ENCODE peak calls at places on chromosome 22, in nine cellular contexts. D, T, N, I, X, G, R, H and L are unnamed samples.

GRCh38 chr22:21972293-21972779 is 10.3 kb downstream of the TOP3B start:
- DNase-seq in R (peak; percentile 75), D (no peak), G (peak; percentile 47), H (no peak), T (no peak), N (peak; percentile 40), I (peak; percentile 88), X (no peak), L (no peak)

GRCh38 chr22:31241936-31242335 is 29.8 kb downstream of the LIMK2 start:
- DNase-seq in I (no peak), X (no peak), T (no peak), N (peak; percentile 80), H (no peak), R (no peak), G (no peak), D (no peak), L (no peak)

GRCh38 chr22:45551310-45552016 is 48.8 kb downstream of the FBLN1 start:
- DNase-seq in N (no peak), H (no peak), X (no peak), G (no peak), D (no peak), R (no peak), T (no peak), I (no peak), L (no peak)

GRCh38 chr22:28742562-28742962 is 723 bp downstream of the HSCB start:
- DNase-seq in I (no peak), G (no peak), R (no peak), T (no peak), N (no peak), H (no peak), D (no peak), X (no peak), L (no peak)

GRCh38 chr22:27628891-27629631 is 172.5 kb downstream of the MN1 start:
- DNase-seq in T (peak; percentile 37), H (no peak), X (no peak), D (no peak), N (no peak), G (no peak), I (no peak), R (no peak), L (no peak)

GRCh38 chr22:46754110-46754799 is 8.2 kb upstream of the TBC1D22A start:
- DNase-seq in T (peak; percentile 90), X (peak; percentile 96), N (peak; percentile 99), D (no peak), H (peak; percentile 42), I (peak; percentile 68), G (peak; percentile 73), R (no peak), L (no peak)

GRCh38 chr22:27019827-27020226 is 362.4 kb downstream of the MIAT start:
- DNase-seq in T (no peak), D (peak; percentile 19), R (peak; percentile 14), G (no peak), I (no peak), X (no peak), N (no peak), H (no peak), L (no peak)

GRCh38 chr22:41834005-41834975 is 1.4 kb downstream of the SREBF2 start:
- DNase-seq in I (no peak), D (no peak), H (no peak), N (peak; percentile 15), T (no peak), R (no peak), G (peak; percentile 25), X (no peak), L (no peak)

GRCh38 chr22:45284705-45285305 is at the start of gene UPK3A:
- DNase-seq in N (peak; percentile 30), D (no peak), I (peak; percentile 77), X (no peak), G (no peak), T (peak; percentile 33), R (peak; percentile 92), H (peak; percentile 81), L (no peak)

GRCh38 chr22:25900880-25901279 is 158.9 kb downstream of the MYO18B start:
- DNase-seq in R (peak; percentile 29), G (no peak), X (no peak), D (no peak), H (no peak), T (no peak), I (no peak), N (no peak), L (peak; percentile 31)

GRCh38 chr22:39967996-39968968 is 8.1 kb downstream of the TMA7B start:
- DNase-seq in I (peak; percentile 17), T (no peak), R (peak; percentile 23), N (no peak), D (no peak), G (no peak), H (peak; percentile 73), X (no peak), L (no peak)

GRCh38 chr22:46802608-46803027 is 40.2 kb downstream of the TBC1D22A start:
- DNase-seq in G (no peak), I (no peak), X (no peak), R (no peak), H (no peak), N (no peak), D (no peak), T (no peak), L (no peak)

GRCh38 chr22:46116491-46116958 is 33.8 kb upstream of the PPARA start:
- DNase-seq in I (peak; percentile 99), D (peak; percentile 67), N (peak; percentile 85), R (peak; percentile 92), G (peak; percentile 84), H (peak; percentile 94), T (peak; percentile 66), X (peak; percentile 97), L (no peak)

GRCh38 chr22:30753701-30754100 is 59.0 kb downstream of the OSBP2 start:
- DNase-seq in X (no peak), D (no peak), T (no peak), R (no peak), H (no peak), G (no peak), N (no peak), I (no peak), L (no peak)

GRCh38 chr22:36921309-36922096 is 8.1 kb downstream of the CSF2RB start:
- DNase-seq in R (no peak), N (peak; percentile 5), G (peak; percentile 90), D (no peak), T (no peak), X (no peak), I (no peak), H (no peak), L (no peak)
- TF ChIP-seq POLR2AphosphoS5 in R (no peak), N (no peak), G (peak; percentile 14), D (no peak), T (no peak), X (no peak), I (no peak), H (no peak), L (no peak)

GRCh38 chr22:50673231-50674126 is 856 bp downstream of the SHANK3 start:
- DNase-seq in T (no peak), X (no peak), H (no peak), N (peak; percentile 68), D (no peak), I (peak; percentile 62), G (no peak), R (peak; percentile 69), L (no peak)

GRCh38 chr22:50674127-50674493 is 1.5 kb downstream of the SHANK3 start:
- DNase-seq in G (no peak), R (peak; percentile 30), I (peak; percentile 85), N (no peak), H (no peak), D (no peak), X (no peak), T (no peak), L (no peak)

GRCh38 chr22:50671641-50672040 is 982 bp upstream of the SHANK3 start:
- DNase-seq in R (no peak), G (no peak), I (no peak), N (peak; percentile 56), X (no peak), H (no peak), T (no peak), D (no peak), L (no peak)

GRCh38 chr22:50672041-50672440 is 582 bp upstream of the SHANK3 start:
- DNase-seq in T (no peak), X (no peak), D (no peak), H (no peak), G (no peak), I (no peak), R (no peak), N (no peak), L (no peak)

DNA sequence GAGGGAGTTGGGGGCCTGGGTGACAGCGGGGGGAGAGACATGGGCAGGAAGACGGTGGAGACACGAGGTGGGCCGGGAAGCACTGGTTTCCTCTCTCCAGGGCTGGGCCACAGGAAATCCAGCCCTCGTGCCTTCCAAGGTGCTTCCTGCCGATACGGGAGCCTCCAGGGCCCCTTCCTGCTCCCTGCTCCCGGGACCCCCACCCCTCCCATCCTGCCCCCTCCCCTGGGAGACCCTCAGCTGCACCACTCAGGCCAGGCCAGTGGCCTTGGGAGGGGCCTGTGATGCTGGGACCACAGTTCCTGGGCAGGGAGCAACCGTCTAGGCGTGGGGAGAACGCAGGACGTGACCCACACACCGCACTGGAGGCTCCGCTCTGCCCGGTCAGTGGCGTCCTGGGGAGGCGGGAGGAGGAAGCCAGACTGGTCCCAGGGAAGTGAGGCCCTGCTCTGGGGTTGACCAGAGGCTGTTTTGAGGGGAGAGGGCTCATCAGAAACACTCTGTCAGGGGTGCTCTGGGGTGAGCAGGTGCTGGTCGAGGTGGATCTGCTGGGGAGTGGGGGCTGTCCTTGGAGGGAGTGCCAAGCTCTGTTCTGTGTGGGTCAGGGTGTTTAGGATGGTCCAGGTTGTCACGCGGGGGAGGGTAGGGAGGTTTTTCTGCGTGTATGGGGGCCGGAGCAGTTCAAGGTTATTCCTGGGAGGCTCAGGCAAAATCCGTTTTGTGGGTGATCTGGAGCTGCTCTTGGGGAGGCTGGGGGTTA is at the start of gene SHANK3:
- DNase-seq in I (peak; percentile 48), N (peak; percentile 92), D (no peak), T (no peak), G (no peak), R (peak; percentile 42), H (no peak), X (no peak), L (no peak)
- H3K4me3 ChIP-seq in I (peak within 1 kb of the TSS; percentile 34), N (peak within 1 kb of the TSS; percentile 64), D (peak within 1 kb of the TSS; percentile 59), T (no peak within 1 kb of the TSS), G (no peak within 1 kb of the TSS), R (peak within 1 kb of the TSS; percentile 77), H (peak within 1 kb of the TSS; percentile 12), X (peak within 1 kb of the TSS; percentile 56), L (peak within 1 kb of the TSS; percentile 37)

GRCh38 chr22:24510694-24511625 is 15.8 kb downstream of the UPB1 start:
- DNase-seq in N (no peak), G (peak; percentile 82), X (no peak), I (no peak), R (no peak), H (no peak), D (no peak), T (no peak), L (no peak)
- H3K27ac ChIP-seq in N (no peak overlapping the region), G (peak overlapping the region; percentile 90), X (no peak overlapping the region), I (no peak overlapping the region), R (no peak overlapping the region), H (no peak overlapping the region), D (no peak overlapping the region), T (no peak overlapping the region), L (no peak overlapping the region)

DNA sequence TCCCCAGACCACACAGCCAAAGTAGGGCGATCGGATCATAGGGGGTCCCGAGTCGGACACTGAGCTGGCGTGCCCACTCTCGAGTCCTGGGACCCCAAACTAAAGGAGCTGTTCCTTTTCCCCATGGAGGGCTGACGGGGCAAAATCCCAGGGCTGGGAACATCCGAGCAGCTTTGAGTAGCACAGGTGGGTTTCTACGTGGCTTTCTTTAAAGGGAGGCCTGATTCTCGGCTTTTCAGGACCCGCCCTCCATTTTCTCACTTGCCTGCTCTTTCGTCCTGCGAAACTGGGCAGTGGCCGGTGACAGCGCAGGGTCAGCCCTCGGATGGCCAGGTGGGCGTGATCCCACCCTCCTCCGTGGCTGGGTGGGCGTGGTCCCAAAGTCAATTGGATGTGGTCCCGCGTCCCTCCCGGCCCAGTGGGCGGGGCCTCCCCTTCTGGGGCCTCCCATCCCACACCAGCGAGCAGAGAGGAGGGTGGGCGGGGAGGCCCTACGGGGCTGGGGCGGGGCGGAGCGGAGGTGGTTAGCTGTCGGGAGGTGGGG is 17.5 kb upstream of the TXNRD2 start:
- DNase-seq in X (peak; percentile 90), G (no peak), D (peak; percentile 81), T (peak; percentile 65), I (peak; percentile 32), R (peak; percentile 99), N (peak; percentile 79), H (peak; percentile 73), L (no peak)
- TF ChIP-seq POLR2AphosphoS5 in X (no peak), G (no peak), D (no peak), T (no peak), I (no peak), R (peak; percentile 67), N (peak; percentile 29), H (peak; percentile 39), L (peak; percentile 19)